ENCODE peak calls at places on chromosomes 5 and 9, in eight cellular contexts. A, I, Q, T, R, J, X and S are unnamed samples.

GRCh38 chr5:3199941-3200340 is 395.7 kb upstream of the IRX1 start:
- DNase-seq in X (no peak), T (no peak), R (no peak), I (no peak), Q (no peak), J (no peak), A (no peak), S (no peak)

GRCh38 chr5:16980983-16981382 is 44.9 kb upstream of the MYO10 start:
- DNase-seq in I (no peak), X (no peak), J (no peak), T (no peak), Q (no peak), R (no peak), A (no peak), S (peak; percentile 36)

GRCh38 chr9:25177858-25178257 is 500.4 kb downstream of the TUSC1 start:
- DNase-seq in I (no peak), A (no peak), Q (no peak), J (no peak), T (no peak), X (no peak), R (no peak), S (no peak)

GRCh38 chr5:172954277-172954676 is 4.9 kb upstream of the RPL26L1 start:
- DNase-seq in A (no peak), X (no peak), T (no peak), R (no peak), Q (no peak), J (no peak), I (no peak), S (no peak)

GRCh38 chr5:172450861-172451695 is 3.2 kb downstream of the SH3PXD2B start:
- DNase-seq in A (no peak), Q (peak; percentile 46), R (peak; percentile 51), T (no peak), J (no peak), I (peak; percentile 44), X (peak; percentile 13), S (peak; percentile 48)

GRCh38 chr9:61667559-61668121 is 477.8 kb downstream of the SPATA31A7 start:
- DNase-seq in Q (no peak), X (no peak), J (no peak), I (no peak), T (peak; percentile 64), A (no peak), R (no peak), S (no peak)

GRCh38 chr9:114953917-114954316 is 23.5 kb upstream of the TNFSF8 start:
- DNase-seq in Q (no peak), J (no peak), I (no peak), A (no peak), R (no peak), X (no peak), T (no peak), S (peak; percentile 68)

GRCh38 chr9:104589611-104590010 is 9.6 kb downstream of the OR13C5 start:
- DNase-seq in T (no peak), Q (no peak), X (no peak), I (no peak), A (no peak), J (no peak), R (no peak), S (no peak)

GRCh38 chr5:177265395-177265794 is 38.1 kb downstream of the RAB24 start:
- DNase-seq in A (no peak), X (no peak), T (no peak), I (no peak), Q (no peak), R (no peak), J (no peak), S (no peak)

GRCh38 chr9:31715250-31715649 is 669.2 kb upstream of the ACO1 start:
- DNase-seq in X (no peak), I (no peak), A (no peak), Q (peak; percentile 8), J (no peak), R (no peak), T (no peak), S (peak; percentile 0)

GRCh38 chr5:143179126-143179740 is 224.3 kb downstream of the NR3C1 start:
- DNase-seq in A (no peak), Q (no peak), R (no peak), T (no peak), J (no peak), I (no peak), X (no peak), S (no peak)

GRCh38 chr5:157025093-157025698 is 33.7 kb downstream of the HAVCR1 start:
- DNase-seq in I (no peak), X (peak; percentile 24), J (peak; percentile 95), R (no peak), A (peak; percentile 28), T (no peak), Q (no peak), S (no peak)

GRCh38 chr5:72883850-72884249 is 67.4 kb downstream of the TNPO1 start:
- DNase-seq in J (no peak), A (no peak), X (no peak), I (no peak), R (no peak), Q (peak; percentile 31), T (no peak), S (no peak)

GRCh38 chr9:130578865-130579737 is at the start of gene FUBP3:
- DNase-seq in A (peak; percentile 79), X (peak; percentile 82), J (peak; percentile 95), I (peak; percentile 94), Q (peak; percentile 95), T (peak; percentile 91), R (peak; percentile 95), S (peak; percentile 85)

GRCh38 chr5:96348536-96348935 is 84.5 kb downstream of the PCSK1 start:
- DNase-seq in I (no peak), Q (no peak), T (no peak), A (no peak), R (no peak), X (no peak), J (no peak), S (no peak)

GRCh38 chr9:36166150-36166927 is 2.8 kb upstream of the CCIN start:
- DNase-seq in J (peak; percentile 89), A (peak; percentile 35), I (peak; percentile 84), X (peak; percentile 78), T (no peak), Q (peak; percentile 72), R (peak; percentile 81), S (peak; percentile 77)

GRCh38 chr5:137563301-137563645 is 64.1 kb upstream of the SPOCK1 start:
- DNase-seq in T (no peak), X (no peak), I (peak; percentile 18), J (no peak), A (no peak), R (no peak), Q (no peak), S (no peak)

GRCh38 chr9:113151696-113152630 is 1.2 kb downstream of the SLC31A2 start:
- DNase-seq in J (no peak), Q (no peak), R (no peak), A (no peak), I (no peak), X (no peak), T (no peak), S (peak; percentile 8)

GRCh38 chr5:61637566-61637965 is 305.5 kb downstream of the ZSWIM6 start:
- DNase-seq in J (no peak), Q (peak; percentile 28), X (no peak), R (no peak), I (peak; percentile 36), T (no peak), A (no peak), S (no peak)

GRCh38 chr5:180391276-180391675 is 38.1 kb upstream of the GFPT2 start:
- DNase-seq in Q (no peak), A (no peak), R (no peak), X (no peak), J (no peak), T (no peak), I (no peak), S (no peak)